ENCODE peak calls at places on chromosomes 2 and 18, in seven cellular contexts. L, X, F, P, V, M and B are unnamed samples.
A peak's percentile ranks its signal among the peaks of the same experiment; 100 is the strongest.

GRCh38 chr2:42099431-42100173 is 51.8 kb downstream of the PKDCC start:
- DNase-seq in L (no peak), X (no peak), F (no peak), P (no peak), V (no peak), M (no peak), B (no peak)

GRCh38 chr2:168988755-168989154 is 42.4 kb downstream of the ABCB11 start:
- DNase-seq in L (no peak), X (no peak), F (no peak), P (no peak), V (no peak), M (no peak), B (no peak)

GRCh38 chr2:112093216-112093615 is 38.1 kb downstream of the TMEM87B start:
- DNase-seq in L (peak; percentile 17), X (no peak), F (no peak), P (no peak), V (no peak), M (no peak), B (no peak)

GRCh38 chr2:135744761-135745314 is 3.2 kb downstream of the UBXN4 start:
- DNase-seq in L (peak; percentile 9), X (peak; percentile 30), F (no peak), P (peak; percentile 21), V (no peak), M (no peak), B (no peak)

GRCh38 chr2:226618875-226619605 is 180.6 kb downstream of the IRS1 start:
- DNase-seq in L (peak; percentile 63), X (peak; percentile 4), F (no peak), P (no peak), V (no peak), M (no peak), B (no peak)

GRCh38 chr2:208025814-208026184 is 472 bp upstream of the PLEKHM3 start:
- DNase-seq in L (no peak), X (peak; percentile 5), F (no peak), P (no peak), V (peak; percentile 33), M (no peak), B (no peak)

GRCh38 chr2:46548103-46548486 is 68.7 kb downstream of the TMEM247 start:
- DNase-seq in L (no peak), X (no peak), F (no peak), P (no peak), V (no peak), M (no peak), B (peak; percentile 71)

GRCh38 chr18:79905389-79905911 is 46.0 kb downstream of the SLC66A2 start:
- DNase-seq in L (peak; percentile 75), X (no peak), F (peak; percentile 77), P (no peak), V (no peak), M (no peak), B (peak; percentile 68)

GRCh38 chr2:233477548-233478433 is 88.8 kb downstream of the USP40 start:
- DNase-seq in L (no peak), X (no peak), F (no peak), P (no peak), V (no peak), M (no peak), B (no peak)

GRCh38 chr18:49520661-49521145 is 33.7 kb upstream of the C18orf32 start:
- DNase-seq in L (peak; percentile 25), X (peak; percentile 34), F (peak; percentile 4), P (no peak), V (no peak), M (no peak), B (no peak)

GRCh38 chr2:202135111-202135874 is 62.2 kb downstream of the KIAA2012 start:
- DNase-seq in L (peak; percentile 99), X (no peak), F (peak; percentile 83), P (peak; percentile 71), V (peak; percentile 87), M (no peak), B (peak; percentile 80)

GRCh38 chr18:8117008-8117376 is 492.2 kb upstream of the RAB12 start:
- DNase-seq in L (no peak), X (no peak), F (no peak), P (no peak), V (no peak), M (no peak), B (no peak)

GRCh38 chr18:41456791-41457190 is 498.2 kb upstream of the PIK3C3 start:
- DNase-seq in L (no peak), X (no peak), F (no peak), P (no peak), V (no peak), M (no peak), B (no peak)

GRCh38 chr18:68925268-68925667 is 127.4 kb downstream of the CCDC102B start:
- DNase-seq in L (peak; percentile 12), X (no peak), F (no peak), P (no peak), V (no peak), M (no peak), B (no peak)

GRCh38 chr2:1542971-1543370 is 129.7 kb downstream of the TPO start:
- DNase-seq in L (no peak), X (no peak), F (no peak), P (no peak), V (no peak), M (no peak), B (no peak)
- H3K4me3 ChIP-seq in L (no peak overlapping the region), X (no peak overlapping the region), F (no peak overlapping the region), P (no peak overlapping the region), V (no peak overlapping the region), M (no peak overlapping the region), B (no peak overlapping the region)

GRCh38 chr2:177231270-177231669 is 18.7 kb downstream of the HNRNPA3 start:
- DNase-seq in L (no peak), X (no peak), F (no peak), P (no peak), V (no peak), M (no peak), B (no peak)

GRCh38 chr2:177234267-177234666 is 21.7 kb downstream of the HNRNPA3 start:
- DNase-seq in L (no peak), X (no peak), F (no peak), P (no peak), V (no peak), M (no peak), B (no peak)

GRCh38 chr2:177225965-177226360 is 13.4 kb downstream of the HNRNPA3 start:
- DNase-seq in L (no peak), X (no peak), F (no peak), P (no peak), V (no peak), M (no peak), B (no peak)

GRCh38 chr2:177232098-177232704 is 19.6 kb downstream of the HNRNPA3 start:
- DNase-seq in L (no peak), X (no peak), F (no peak), P (no peak), V (no peak), M (no peak), B (no peak)

GRCh38 chr2:177229448-177230242 is 17.1 kb downstream of the HNRNPA3 start:
- DNase-seq in L (no peak), X (no peak), F (no peak), P (no peak), V (no peak), M (no peak), B (no peak)
- TF ChIP-seq CTCF in L (no peak), X (no peak), F (no peak), P (no peak), V (no peak), M (no peak), B (no peak)

GRCh38 chr2:48345176-48345575 is 184.8 kb upstream of the STON1 start:
- DNase-seq in L (no peak), X (no peak), F (no peak), P (no peak), V (no peak), M (no peak), B (no peak)

GRCh38 chr2:48346124-48346536 is 183.8 kb upstream of the STON1 start:
- DNase-seq in L (peak; percentile 91), X (peak; percentile 59), F (no peak), P (no peak), V (no peak), M (no peak), B (no peak)

GRCh38 chr2:48343571-48344440 is 186.1 kb upstream of the STON1 start:
- DNase-seq in L (peak; percentile 72), X (peak; percentile 91), F (no peak), P (no peak), V (no peak), M (no peak), B (no peak)

GRCh38 chr2:48343154-48343553 is 186.8 kb upstream of the STON1 start:
- DNase-seq in L (no peak), X (peak; percentile 28), F (no peak), P (no peak), V (no peak), M (no peak), B (no peak)

GRCh38 chr2:48344441-48344756 is 185.6 kb upstream of the STON1 start:
- DNase-seq in L (no peak), X (no peak), F (no peak), P (no peak), V (no peak), M (no peak), B (no peak)
- H3K4me3 ChIP-seq in L (peak overlapping the region; percentile 12), X (peak overlapping the region; percentile 2), F (peak overlapping the region; percentile 3), P (no peak overlapping the region), V (no peak overlapping the region), M (peak overlapping the region; percentile 7), B (peak overlapping the region; percentile 49)

GRCh38 chr2:4354164-4354563 is 650.8 kb downstream of the DCDC2C start:
- DNase-seq in L (no peak), X (peak; percentile 76), F (no peak), P (no peak), V (no peak), M (no peak), B (no peak)

GRCh38 chr2:4358855-4359254 is 655.5 kb downstream of the DCDC2C start:
- DNase-seq in L (no peak), X (no peak), F (no peak), P (no peak), V (no peak), M (no peak), B (no peak)

GRCh38 chr2:4353668-4354067 is 650.3 kb downstream of the DCDC2C start:
- DNase-seq in L (no peak), X (peak; percentile 39), F (no peak), P (no peak), V (no peak), M (no peak), B (no peak)

GRCh38 chr2:4354678-4355077 is 651.3 kb downstream of the DCDC2C start:
- DNase-seq in L (no peak), X (peak; percentile 69), F (no peak), P (no peak), V (no peak), M (no peak), B (no peak)
- TF ChIP-seq CTCF in L (no peak), X (peak; percentile 66), F (no peak), P (no peak), V (no peak), M (no peak), B (no peak)